ENCODE peak calls at places on chromosomes 12 and 14, in five cellular contexts. J is right atrium auricular region, A is ACHN, Q is SW480, L is NCI-H69. G is an unnamed sample.

GRCh38 chr12:96578526-96579125 is 89.2 kb downstream of the CFAP54 start:
- DNase-seq in J (no peak), A (peak), Q (peak), L (peak), G (peak)

GRCh38 chr12:120628919-120629318 is 11.5 kb upstream of the CABP1 start:
- DNase-seq in J (no peak), A (peak), Q (peak), L (peak), G (no peak)

GRCh38 chr14:47872588-47872987 is 197.2 kb upstream of the MDGA2 start:
- DNase-seq in J (no peak), A (no peak), Q (no peak), L (no peak), G (no peak)

GRCh38 chr12:6465467-6466183 is 4.9 kb downstream of the VAMP1 start:
- DNase-seq in J (peak), A (peak), Q (peak), L (peak), G (peak)

GRCh38 chr12:55720894-55721444 is 776 bp downstream of the RDH5 start:
- DNase-seq in J (peak), A (peak), Q (peak), L (peak), G (no peak)

GRCh38 chr12:15015121-15015520 is 42.3 kb downstream of the PDE6H start:
- DNase-seq in J (no peak), A (no peak), Q (no peak), L (no peak), G (no peak)

GRCh38 chr12:120538281-120539156 is 4.4 kb downstream of the RNF10 start:
- DNase-seq in J (no peak), A (peak), Q (peak), L (no peak), G (no peak)

GRCh38 chr12:116145451-116145850 is 132.0 kb downstream of the MED13L start:
- DNase-seq in J (no peak), A (no peak), Q (no peak), L (no peak), G (no peak)

GRCh38 chr12:92275443-92276154 is 130.0 kb upstream of the BTG1 start:
- DNase-seq in J (no peak), A (no peak), Q (no peak), L (no peak), G (no peak)

GRCh38 chr12:113040722-113041168 is 15.8 kb upstream of the DTX1 start:
- DNase-seq in J (peak), A (peak), Q (peak), L (no peak), G (no peak)

GRCh38 chr14:102020058-102020971 is 55.9 kb downstream of the DYNC1H1 start:
- DNase-seq in J (no peak), A (peak), Q (no peak), L (no peak), G (no peak)

GRCh38 chr12:95674631-95675030 is 115.9 kb downstream of the NTN4 start:
- DNase-seq in J (no peak), A (no peak), Q (no peak), L (peak), G (no peak)

GRCh38 chr12:2229661-2230539 is 177.1 kb downstream of the CACNA1C start:
- DNase-seq in J (no peak), A (no peak), Q (no peak), L (no peak), G (no peak)

GRCh38 chr12:39619316-39619659 is 315 bp downstream of the ABCD2 start:
- DNase-seq in J (no peak), A (no peak), Q (no peak), L (peak), G (no peak)

GRCh38 chr14:101022916-101023435 is 119.5 kb upstream of the RTL1 start:
- DNase-seq in J (no peak), A (no peak), Q (no peak), L (no peak), G (no peak)

GRCh38 chr14:73713206-73713803 is 879 bp downstream of the PNMA1 start:
- DNase-seq in J (no peak), A (peak), Q (no peak), L (no peak), G (no peak)

GRCh38 chr12:75779891-75780501 is 251.6 kb downstream of the PHLDA1 start:
- DNase-seq in J (no peak), A (no peak), Q (no peak), L (peak), G (no peak)